ENCODE peak calls at places on chromosome 1, in seven cellular contexts. G is activated naive CD4-positive, alpha-beta T cell; F is T follicular helper cell; C is transverse colon; Q is COR-L47; U is T-helper 2 cell; W is NCI-H2081. V is an unnamed sample.

GRCh38 chr1:40132383-40133121 is 28.6 kb upstream of the RLF start:
- DNase-seq in U (no peak), F (no peak), Q (no peak), W (no peak), C (no peak), G (no peak), V (no peak)

GRCh38 chr1:37277366-37277765 is 197.0 kb upstream of the ZC3H12A start:
- DNase-seq in C (no peak), G (no peak), W (no peak), Q (no peak), U (no peak), F (no peak), V (no peak)

GRCh38 chr1:29557701-29558445 is 321.6 kb downstream of the PTPRU start:
- DNase-seq in G (no peak), C (no peak), Q (no peak), W (no peak), F (no peak), U (no peak), V (no peak)

GRCh38 chr1:230028602-230029223 is 38.3 kb upstream of the GALNT2 start:
- DNase-seq in F (no peak), G (no peak), U (no peak), C (no peak), Q (no peak), W (no peak), V (no peak)

GRCh38 chr1:160251687-160252526 is 10.4 kb downstream of the DCAF8 start:
- DNase-seq in Q (peak), F (peak), G (no peak), U (peak), C (peak), W (peak), V (peak)

GRCh38 chr1:237913345-237913744 is 22.6 kb upstream of the ZP4 start:
- DNase-seq in C (no peak), W (no peak), Q (no peak), G (no peak), U (no peak), F (no peak), V (no peak)

GRCh38 chr1:80171101-80171500 is 1164.6 kb upstream of the ADGRL4 start:
- DNase-seq in C (no peak), W (no peak), Q (peak), U (no peak), G (no peak), F (no peak), V (no peak)

GRCh38 chr1:110390096-110390495 is 730 bp downstream of the SLC16A4 start:
- DNase-seq in Q (no peak), U (no peak), C (peak), W (no peak), F (no peak), G (no peak), V (no peak)

GRCh38 chr1:80896957-80897356 is 903.8 kb upstream of the ADGRL2 start:
- DNase-seq in F (no peak), C (no peak), G (no peak), W (no peak), U (no peak), Q (no peak), V (no peak)

GRCh38 chr1:197127513-197127912 is 19.0 kb downstream of the ASPM start:
- DNase-seq in U (no peak), F (no peak), W (no peak), C (no peak), Q (no peak), G (no peak), V (no peak)

GRCh38 chr1:83827731-83828130 is 171.2 kb downstream of the TTLL7 start:
- DNase-seq in Q (no peak), F (no peak), C (no peak), W (no peak), G (no peak), U (no peak), V (no peak)